ENCODE peak calls at places on chromosomes 12 and 14, in nine cellular contexts. G is ascending aorta, L is Panc1, C is right cardiac atrium, R is tibial artery, A is Karpas-422, E is left ventricle myocardium inferior, D is AG04450, S is DND-41. T is an unnamed sample. For H3K9me3, the result is how much of the 10 kb centered on the place peaks cover.

GRCh38 chr12:57126561-57126960 is 1.7 kb upstream of the LRP1 start:
- DNase-seq in C (no peak), R (no peak), G (no peak), S (no peak), A (no peak), D (no peak), E (no peak), L (no peak), T (no peak)

GRCh38 chr14:101242442-101243385 is 318.6 kb upstream of the DIO3 start:
- DNase-seq in S (peak), E (no peak), L (no peak), A (no peak), R (peak), C (no peak), D (no peak), G (no peak), T (no peak)

GRCh38 chr12:123391546-123392343 is 7.8 kb downstream of the KMT5A start:
- DNase-seq in D (no peak), L (no peak), A (no peak), S (no peak), E (no peak), G (no peak), C (no peak), R (no peak), T (no peak)

GRCh38 chr12:92554316-92554905 is 148.4 kb upstream of the PLEKHG7 start:
- DNase-seq in G (no peak), S (no peak), E (no peak), C (no peak), L (no peak), D (no peak), R (no peak), A (no peak), T (no peak)

GRCh38 chr12:92486443-92487137 is 216.2 kb upstream of the PLEKHG7 start:
- DNase-seq in D (no peak), A (no peak), R (no peak), G (no peak), L (no peak), S (no peak), C (no peak), E (no peak), T (no peak)

GRCh38 chr14:98136420-98136819 is 1135.6 kb downstream of the BCL11B start:
- DNase-seq in A (no peak), S (peak), R (no peak), E (no peak), D (no peak), C (no peak), L (no peak), G (no peak), T (no peak)

GRCh38 chr14:62071029-62071428 is 308.8 kb downstream of the SNAPC1 start:
- DNase-seq in S (no peak), D (no peak), G (no peak), C (no peak), E (no peak), R (no peak), A (no peak), L (no peak), T (no peak)

GRCh38 chr12:14836336-14837210 is 6.8 kb downstream of the ART4 start:
- DNase-seq in S (no peak), A (no peak), R (no peak), L (peak), E (no peak), D (peak), G (no peak), C (no peak), T (no peak)

GRCh38 chr14:38481939-38482678 is 226.2 kb upstream of the CLEC14A start:
- DNase-seq in S (no peak), R (no peak), E (no peak), G (no peak), C (no peak), D (no peak), L (no peak), A (no peak), T (no peak)

GRCh38 chr12:1845427-1845826 is 25.1 kb downstream of the LRTM2 start:
- DNase-seq in E (no peak), A (no peak), L (no peak), D (no peak), G (peak), C (no peak), R (peak), S (no peak), T (no peak)

GRCh38 chr12:67697443-67697842 is 48.9 kb downstream of the DYRK2 start:
- DNase-seq in D (no peak), L (no peak), C (no peak), S (peak), R (no peak), E (no peak), G (no peak), A (no peak), T (peak)

GRCh38 chr14:61934385-61934784 is 172.2 kb downstream of the SNAPC1 start:
- DNase-seq in G (no peak), L (no peak), E (no peak), S (no peak), D (peak), C (no peak), R (no peak), A (no peak), T (no peak)

GRCh38 chr12:10170199-10170598 is 1.7 kb downstream of the OLR1 start:
- DNase-seq in L (no peak), S (no peak), C (no peak), A (no peak), G (no peak), E (no peak), D (no peak), R (no peak), T (no peak)

GRCh38 chr12:77488041-77488620 is 342.6 kb upstream of the NAV3 start:
- DNase-seq in G (no peak), D (peak), R (no peak), E (no peak), C (no peak), A (no peak), L (no peak), S (no peak), T (no peak)

GRCh38 chr12:6962285-6963015 is 8.0 kb downstream of the PHB2 start:
- DNase-seq in E (peak), R (peak), A (peak), L (no peak), S (no peak), G (no peak), D (no peak), C (no peak), T (no peak)

GRCh38 chr12:130571734-130572133 is 144.4 kb downstream of the RIMBP2 start:
- DNase-seq in L (no peak), R (no peak), A (no peak), C (no peak), E (no peak), G (no peak), D (no peak), S (no peak), T (no peak)

GRCh38 chr12:213527-213932 is 427 bp downstream of the SLC6A12 start:
- DNase-seq in S (no peak), L (no peak), R (no peak), G (no peak), E (no peak), D (no peak), A (no peak), C (no peak), T (no peak)

DNA sequence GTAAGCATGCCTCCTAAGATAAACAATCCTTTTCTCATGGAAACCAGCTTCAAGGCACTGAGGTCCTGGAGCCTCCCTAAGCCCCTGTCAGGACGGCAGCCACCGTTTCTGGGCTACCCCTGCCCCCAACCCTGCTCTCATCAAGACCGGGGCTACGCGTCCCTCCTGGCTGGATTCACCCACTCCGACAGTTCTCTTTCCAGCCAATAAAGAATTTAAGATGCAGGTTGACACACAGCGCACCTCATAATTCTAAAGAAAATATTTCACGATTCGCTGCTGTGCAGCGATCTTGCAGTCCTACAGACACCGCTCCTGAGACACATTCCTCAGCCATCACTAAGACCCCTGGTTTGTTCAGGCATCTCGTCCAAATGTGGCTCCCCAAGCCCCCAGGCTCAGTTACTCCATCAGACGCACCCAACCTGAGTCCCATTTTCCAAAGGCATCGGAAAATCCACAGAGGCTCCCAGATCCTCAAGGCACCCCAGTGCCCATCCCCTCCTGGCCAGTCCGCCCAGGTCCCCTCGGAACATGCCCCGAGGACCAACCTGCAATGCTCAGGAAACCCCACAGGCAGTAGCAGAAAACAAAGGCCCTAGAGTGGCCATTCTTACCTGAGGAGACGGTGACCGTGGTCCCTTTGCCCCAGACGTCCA is 336.3 kb downstream of the TMEM121 start:
- DNase-seq in S (no peak), R (no peak), D (no peak), C (no peak), E (no peak), L (no peak), A (peak), G (no peak), T (peak)
- H3K9me3 ChIP-seq in S (under half), R (under half), D (half or more), C (under half), E (under half), L (under half), A (under half), G (under half), T (under half)

DNA sequence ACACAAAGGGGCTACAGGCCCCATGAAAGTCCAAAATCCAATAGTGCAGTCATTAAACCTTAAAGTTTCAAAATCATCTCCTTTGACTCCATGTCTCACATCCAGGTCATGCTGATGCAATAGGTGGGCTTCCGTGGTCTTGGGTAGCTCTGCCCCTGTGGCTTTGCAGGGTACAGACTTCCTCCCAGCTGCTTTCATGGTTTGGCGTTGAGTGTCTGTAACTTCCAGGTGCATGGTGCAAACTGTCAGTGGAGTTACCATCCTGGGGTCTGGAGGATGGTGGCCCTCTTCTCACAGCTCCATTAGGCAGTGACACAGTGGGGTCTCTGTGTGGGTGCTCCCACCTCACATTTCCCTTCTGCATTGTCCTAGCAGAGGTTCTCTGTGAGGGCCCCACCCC is 8.5 kb upstream of the OR4Q2 start:
- DNase-seq in A (no peak), S (peak), C (no peak), D (no peak), R (no peak), E (no peak), G (no peak), L (no peak), T (no peak)
- H3K9me3 ChIP-seq in A (under half), S (under half), C (under half), D (under half), R (under half), E (under half), G (under half), L (under half), T (under half)

GRCh38 chr12:82207556-82207955 is 150.6 kb downstream of the CCDC59 start:
- DNase-seq in G (no peak), L (no peak), D (no peak), A (no peak), R (no peak), E (no peak), C (no peak), S (no peak), T (no peak)
- H3K9me3 ChIP-seq in G (under half), L (under half), D (under half), A (under half), R (under half), E (half or more), C (under half), S (under half), T (under half)

DNA sequence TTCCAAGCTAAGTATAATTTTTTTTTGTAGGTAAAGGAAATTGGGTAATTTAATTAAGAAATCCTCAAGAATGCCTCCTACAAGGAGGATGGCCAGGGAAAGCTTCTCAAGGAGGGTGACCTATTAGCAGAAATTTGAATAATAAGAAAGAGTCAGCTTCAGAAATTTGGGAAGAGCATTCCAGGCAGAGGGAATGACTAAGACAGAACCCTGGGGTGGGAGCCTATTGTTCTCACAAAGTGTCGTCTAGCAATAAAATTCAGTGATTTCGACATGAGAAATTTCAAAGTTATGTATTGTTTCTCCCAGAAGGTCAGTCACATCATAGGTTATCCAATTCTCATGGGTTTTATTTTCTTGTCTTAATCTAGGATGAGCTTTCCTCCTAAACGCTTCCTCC is 1168.4 kb downstream of the AACS start:
- DNase-seq in G (no peak), R (no peak), D (no peak), L (no peak), C (no peak), A (no peak), E (no peak), S (no peak), T (no peak)
- H3K9me3 ChIP-seq in G (under half), R (under half), D (under half), L (under half), C (under half), A (under half), E (under half), S (under half), T (under half)

GRCh38 chr14:104317500-104317805 is 179.1 kb downstream of the KIF26A start:
- DNase-seq in D (no peak), R (peak), E (no peak), S (no peak), G (peak), L (no peak), C (no peak), A (no peak), T (peak)
- H3K9me3 ChIP-seq in D (half or more), R (under half), E (under half), S (under half), G (under half), L (under half), C (under half), A (under half), T (under half)

GRCh38 chr12:79858518-79858917 is 76.4 kb downstream of the PPP1R12A start:
- DNase-seq in D (no peak), L (no peak), R (no peak), G (no peak), E (no peak), C (no peak), A (no peak), S (no peak), T (no peak)
- H3K9me3 ChIP-seq in D (under half), L (under half), R (under half), G (under half), E (under half), C (under half), A (under half), S (under half), T (under half)

GRCh38 chr12:124920353-124920935 is 6.0 kb upstream of the UBC start:
- DNase-seq in R (peak), D (no peak), A (peak), S (no peak), C (no peak), G (no peak), E (no peak), L (no peak), T (no peak)
- H3K9me3 ChIP-seq in R (under half), D (under half), A (under half), S (under half), C (under half), G (under half), E (under half), L (under half), T (under half)

DNA sequence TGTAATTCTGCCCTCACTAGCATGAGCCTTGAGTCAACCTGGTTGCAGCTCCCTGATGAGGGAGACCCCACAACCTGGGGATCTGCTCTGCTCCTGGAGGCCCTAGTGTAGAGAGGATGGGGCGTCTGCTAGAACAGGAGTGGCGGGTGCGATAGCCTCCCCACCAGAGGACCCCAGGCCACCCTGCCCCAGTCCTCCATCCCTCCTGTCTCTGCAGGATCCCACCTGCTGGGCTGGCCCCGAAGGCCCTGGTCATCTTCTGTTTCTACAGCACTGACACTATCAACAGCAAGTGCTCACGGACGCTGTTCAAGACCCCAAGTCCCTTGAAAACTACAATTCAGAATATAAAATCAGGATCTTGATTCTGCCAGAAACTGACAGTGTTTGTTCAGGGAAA is 15.2 kb downstream of the ANHX start:
- DNase-seq in E (no peak), A (no peak), C (no peak), L (no peak), S (no peak), R (peak), D (no peak), G (no peak), T (no peak)
- H3K9me3 ChIP-seq in E (half or more), A (under half), C (under half), L (under half), S (half or more), R (half or more), D (half or more), G (under half), T (under half)

GRCh38 chr12:54565658-54566552 is 16.5 kb downstream of the PDE1B start:
- DNase-seq in C (no peak), L (no peak), G (no peak), R (no peak), S (no peak), D (no peak), A (no peak), E (no peak), T (no peak)
- H3K9me3 ChIP-seq in C (under half), L (under half), G (under half), R (under half), S (under half), D (under half), A (under half), E (under half), T (under half)